ENCODE peak calls at places on chromosomes 4 and X, in nine cellular contexts. One of them, this sample, is unnamed.
A peak's percentile ranks its signal among the peaks of the same experiment; 100 is the strongest.

GRCh38 chr4:56048621-56049427 is 100.1 kb downstream of the CEP135 start:
- DNase-seq in GM23248: peak; percentile 67
- DNase-seq in ovary: peak; percentile 23
- DNase-seq in stomach: peak; percentile 40
- DNase-seq in left lung: peak; percentile 85
- DNase-seq in BJ: no peak
- DNase-seq in fibroblast of pulmonary artery: peak; percentile 69
- DNase-seq in GM12865: peak; percentile 75
- DNase-seq in GM06990: peak; percentile 83
- DNase-seq in this sample: peak; percentile 28

GRCh38 chrX:130878350-130879341 is 24.4 kb downstream of the ENOX2 start:
- DNase-seq in ovary: no peak
- DNase-seq in BJ: peak; percentile 19
- DNase-seq in stomach: peak; percentile 68
- DNase-seq in GM23248: peak; percentile 86
- DNase-seq in GM12865: no peak
- DNase-seq in GM06990: no peak
- DNase-seq in fibroblast of pulmonary artery: peak; percentile 91
- DNase-seq in left lung: no peak
- DNase-seq in this sample: no peak

GRCh38 chr4:181911420-181911819 is 331.8 kb upstream of the TENM3 start:
- DNase-seq in GM12865: no peak
- DNase-seq in stomach: no peak
- DNase-seq in left lung: no peak
- DNase-seq in GM06990: no peak
- DNase-seq in ovary: no peak
- DNase-seq in GM23248: peak; percentile 1
- DNase-seq in fibroblast of pulmonary artery: peak; percentile 3
- DNase-seq in BJ: no peak
- DNase-seq in this sample: no peak

GRCh38 chrX:153064061-153064460 is 7.8 kb downstream of the PNMA3 start:
- DNase-seq in GM06990: no peak
- DNase-seq in fibroblast of pulmonary artery: no peak
- DNase-seq in ovary: no peak
- DNase-seq in GM23248: no peak
- DNase-seq in left lung: no peak
- DNase-seq in GM12865: peak; percentile 0
- DNase-seq in stomach: no peak
- DNase-seq in BJ: no peak
- DNase-seq in this sample: no peak

GRCh38 chr4:52841707-52842456 is 20.2 kb upstream of the RASL11B start:
- DNase-seq in stomach: peak; percentile 27
- DNase-seq in GM12865: no peak
- DNase-seq in BJ: no peak
- DNase-seq in GM06990: no peak
- DNase-seq in left lung: no peak
- DNase-seq in fibroblast of pulmonary artery: peak; percentile 14
- DNase-seq in ovary: peak; percentile 53
- DNase-seq in GM23248: no peak
- DNase-seq in this sample: no peak

GRCh38 chr4:8770518-8771257 is 101.0 kb downstream of the HMX1 start:
- DNase-seq in ovary: no peak
- DNase-seq in stomach: no peak
- DNase-seq in GM06990: no peak
- DNase-seq in left lung: peak; percentile 49
- DNase-seq in BJ: no peak
- DNase-seq in GM23248: no peak
- DNase-seq in GM12865: no peak
- DNase-seq in fibroblast of pulmonary artery: no peak
- DNase-seq in this sample: peak; percentile 6

GRCh38 chrX:109710181-109710580 is 22.9 kb downstream of the ACSL4 start:
- DNase-seq in ovary: no peak
- DNase-seq in fibroblast of pulmonary artery: no peak
- DNase-seq in GM06990: no peak
- DNase-seq in GM12865: no peak
- DNase-seq in left lung: no peak
- DNase-seq in GM23248: no peak
- DNase-seq in BJ: no peak
- DNase-seq in stomach: no peak
- DNase-seq in this sample: no peak

GRCh38 chr4:54586343-54586953 is 71.3 kb upstream of the KIT start:
- DNase-seq in GM06990: no peak
- DNase-seq in stomach: no peak
- DNase-seq in GM23248: peak; percentile 84
- DNase-seq in ovary: no peak
- DNase-seq in BJ: peak; percentile 77
- DNase-seq in left lung: no peak
- DNase-seq in GM12865: no peak
- DNase-seq in fibroblast of pulmonary artery: peak; percentile 8
- DNase-seq in this sample: no peak

GRCh38 chr4:36281384-36282106 is at the start of gene DTHD1:
- DNase-seq in left lung: no peak
- DNase-seq in BJ: no peak
- DNase-seq in GM06990: no peak
- DNase-seq in stomach: no peak
- DNase-seq in fibroblast of pulmonary artery: no peak
- DNase-seq in GM23248: no peak
- DNase-seq in GM12865: no peak
- DNase-seq in ovary: no peak
- DNase-seq in this sample: no peak

GRCh38 chrX:45762699-45763647 is 562.3 kb upstream of the DIPK2B start:
- DNase-seq in BJ: no peak
- DNase-seq in GM23248: peak; percentile 37
- DNase-seq in left lung: no peak
- DNase-seq in stomach: no peak
- DNase-seq in fibroblast of pulmonary artery: no peak
- DNase-seq in ovary: no peak
- DNase-seq in GM12865: peak; percentile 51
- DNase-seq in GM06990: peak; percentile 53
- DNase-seq in this sample: no peak

GRCh38 chr4:142815834-142816233 is 30.3 kb downstream of the INPP4B start:
- DNase-seq in GM06990: no peak
- DNase-seq in stomach: no peak
- DNase-seq in ovary: no peak
- DNase-seq in GM12865: peak; percentile 4
- DNase-seq in GM23248: peak; percentile 91
- DNase-seq in fibroblast of pulmonary artery: peak; percentile 79
- DNase-seq in left lung: no peak
- DNase-seq in BJ: peak; percentile 60
- DNase-seq in this sample: no peak

GRCh38 chr4:17510582-17510981 is 1.3 kb downstream of the QDPR start:
- DNase-seq in BJ: no peak
- DNase-seq in ovary: no peak
- DNase-seq in stomach: no peak
- DNase-seq in GM23248: no peak
- DNase-seq in left lung: no peak
- DNase-seq in GM12865: no peak
- DNase-seq in fibroblast of pulmonary artery: no peak
- DNase-seq in GM06990: no peak
- DNase-seq in this sample: no peak

GRCh38 chrX:54182864-54183613 is at the start of gene FAM120C:
- DNase-seq in GM12865: peak; percentile 84
- DNase-seq in GM06990: peak; percentile 83
- DNase-seq in stomach: peak; percentile 51
- DNase-seq in ovary: peak; percentile 71
- DNase-seq in GM23248: peak; percentile 76
- DNase-seq in BJ: no peak
- DNase-seq in fibroblast of pulmonary artery: peak; percentile 74
- DNase-seq in left lung: peak; percentile 82
- DNase-seq in this sample: no peak
- H3K4me3 ChIP-seq in GM12865: peak within 1 kb of the TSS; percentile 54
- H3K4me3 ChIP-seq in GM06990: peak within 1 kb of the TSS; percentile 78
- H3K4me3 ChIP-seq in stomach: peak within 1 kb of the TSS; percentile 96
- H3K4me3 ChIP-seq in ovary: peak within 1 kb of the TSS; percentile 43
- H3K4me3 ChIP-seq in GM23248: peak within 1 kb of the TSS; percentile 79
- H3K4me3 ChIP-seq in BJ: peak within 1 kb of the TSS; percentile 64
- H3K4me3 ChIP-seq in fibroblast of pulmonary artery: peak within 1 kb of the TSS; percentile 65
- H3K4me3 ChIP-seq in left lung: peak within 1 kb of the TSS; percentile 70
- H3K4me3 ChIP-seq in this sample: peak within 1 kb of the TSS; percentile 71

DNA sequence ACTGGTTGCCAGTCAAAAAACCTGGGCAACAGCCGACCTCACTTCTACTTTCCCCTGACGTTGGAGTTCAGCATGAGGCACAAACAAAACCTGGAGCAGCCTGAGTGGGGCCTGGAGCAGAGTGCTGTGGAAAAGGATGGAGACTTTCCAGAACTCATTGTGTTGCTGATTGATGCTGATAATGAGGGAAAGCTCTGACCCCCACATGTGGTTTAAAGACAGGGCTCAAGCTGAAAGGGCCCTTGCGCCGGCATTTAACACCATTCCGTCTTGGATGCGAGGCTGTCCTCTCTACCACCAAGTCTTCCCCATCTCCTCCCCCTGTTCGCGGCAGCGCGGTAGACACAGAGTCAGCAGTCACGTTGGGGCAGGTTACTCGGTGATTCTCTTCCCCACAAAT is 630 bp downstream of the CCDC158 start:
- DNase-seq in left lung: no peak
- DNase-seq in stomach: no peak
- DNase-seq in GM23248: no peak
- DNase-seq in GM06990: no peak
- DNase-seq in BJ: no peak
- DNase-seq in GM12865: no peak
- DNase-seq in fibroblast of pulmonary artery: no peak
- DNase-seq in ovary: no peak
- DNase-seq in this sample: no peak
- H3K4me3 ChIP-seq in left lung: peak overlapping the region; percentile 38
- H3K4me3 ChIP-seq in stomach: peak overlapping the region; percentile 53
- H3K4me3 ChIP-seq in GM23248: peak overlapping the region; percentile 68
- H3K4me3 ChIP-seq in GM06990: no peak overlapping the region
- H3K4me3 ChIP-seq in BJ: peak overlapping the region; percentile 52
- H3K4me3 ChIP-seq in GM12865: no peak overlapping the region
- H3K4me3 ChIP-seq in fibroblast of pulmonary artery: peak overlapping the region; percentile 44
- H3K4me3 ChIP-seq in ovary: peak overlapping the region; percentile 38
- H3K4me3 ChIP-seq in this sample: no peak overlapping the region

GRCh38 chr4:168537556-168537955 is 40.7 kb downstream of the PALLD start:
- DNase-seq in left lung: no peak
- DNase-seq in fibroblast of pulmonary artery: no peak
- DNase-seq in GM23248: peak; percentile 70
- DNase-seq in BJ: no peak
- DNase-seq in GM06990: no peak
- DNase-seq in stomach: no peak
- DNase-seq in ovary: no peak
- DNase-seq in GM12865: no peak
- DNase-seq in this sample: no peak

GRCh38 chr4:168540865-168541607 is 44.2 kb downstream of the PALLD start:
- DNase-seq in GM06990: no peak
- DNase-seq in stomach: no peak
- DNase-seq in BJ: no peak
- DNase-seq in ovary: no peak
- DNase-seq in GM12865: no peak
- DNase-seq in fibroblast of pulmonary artery: peak; percentile 26
- DNase-seq in GM23248: no peak
- DNase-seq in left lung: no peak
- DNase-seq in this sample: no peak

GRCh38 chr4:168541608-168541953 is 44.7 kb downstream of the PALLD start:
- DNase-seq in GM12865: no peak
- DNase-seq in ovary: no peak
- DNase-seq in left lung: no peak
- DNase-seq in GM23248: peak; percentile 77
- DNase-seq in stomach: no peak
- DNase-seq in GM06990: no peak
- DNase-seq in BJ: no peak
- DNase-seq in fibroblast of pulmonary artery: peak; percentile 61
- DNase-seq in this sample: no peak

GRCh38 chr4:168537086-168537485 is 40.2 kb downstream of the PALLD start:
- DNase-seq in fibroblast of pulmonary artery: no peak
- DNase-seq in GM23248: no peak
- DNase-seq in stomach: no peak
- DNase-seq in GM12865: no peak
- DNase-seq in BJ: no peak
- DNase-seq in ovary: no peak
- DNase-seq in left lung: no peak
- DNase-seq in GM06990: no peak
- DNase-seq in this sample: no peak

DNA sequence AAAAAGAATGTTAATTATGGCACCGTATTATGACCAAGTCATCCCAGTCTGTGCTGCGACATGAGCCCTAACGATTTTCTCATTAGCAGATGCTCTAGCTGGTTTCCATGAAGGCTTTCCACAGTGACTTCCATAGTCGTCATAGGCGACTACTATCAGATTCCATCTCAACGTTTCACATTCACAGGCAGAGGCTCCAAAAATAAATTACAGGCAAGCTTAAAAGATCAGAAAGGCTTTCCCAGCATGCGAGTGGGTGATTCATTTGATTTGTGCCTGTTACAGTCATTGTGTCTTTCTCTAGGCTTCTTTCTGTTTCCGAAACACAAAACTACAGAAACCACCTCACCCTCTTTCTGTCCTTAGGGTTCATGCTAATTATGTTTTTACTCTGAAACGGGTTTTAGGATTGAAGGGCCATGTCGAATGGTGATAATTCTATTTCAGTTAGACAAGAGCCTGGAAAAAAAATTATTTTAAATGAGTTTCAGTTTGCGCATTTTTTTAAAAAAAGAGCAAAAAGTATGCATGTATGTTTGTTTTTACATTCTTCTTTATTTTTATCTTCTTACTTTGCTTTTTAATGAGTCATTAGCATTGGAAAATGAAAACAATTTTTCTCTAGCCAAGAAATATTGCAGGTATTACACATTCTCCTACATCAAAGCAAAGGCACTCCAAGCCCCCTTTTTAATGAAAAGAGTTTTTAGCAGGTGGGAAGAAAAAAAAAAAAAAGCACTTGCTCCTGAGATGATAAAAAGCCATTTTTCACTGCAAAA is 43.4 kb downstream of the PALLD start:
- DNase-seq in GM12865: no peak
- DNase-seq in BJ: no peak
- DNase-seq in fibroblast of pulmonary artery: no peak
- DNase-seq in ovary: no peak
- DNase-seq in GM23248: peak; percentile 82
- DNase-seq in stomach: no peak
- DNase-seq in GM06990: no peak
- DNase-seq in left lung: no peak
- DNase-seq in this sample: no peak
- H3K4me3 ChIP-seq in GM12865: no peak overlapping the region
- H3K4me3 ChIP-seq in BJ: no peak overlapping the region
- H3K4me3 ChIP-seq in fibroblast of pulmonary artery: no peak overlapping the region
- H3K4me3 ChIP-seq in ovary: no peak overlapping the region
- H3K4me3 ChIP-seq in GM23248: peak overlapping the region; percentile 42
- H3K4me3 ChIP-seq in stomach: no peak overlapping the region
- H3K4me3 ChIP-seq in GM06990: no peak overlapping the region
- H3K4me3 ChIP-seq in left lung: no peak overlapping the region
- H3K4me3 ChIP-seq in this sample: no peak overlapping the region

GRCh38 chr4:107243141-107243779 is 207.1 kb upstream of the DKK2 start:
- DNase-seq in fibroblast of pulmonary artery: no peak
- DNase-seq in GM12865: no peak
- DNase-seq in left lung: no peak
- DNase-seq in GM23248: peak; percentile 79
- DNase-seq in BJ: no peak
- DNase-seq in ovary: no peak
- DNase-seq in GM06990: no peak
- DNase-seq in stomach: no peak
- DNase-seq in this sample: no peak
- H3K4me3 ChIP-seq in fibroblast of pulmonary artery: no peak overlapping the region
- H3K4me3 ChIP-seq in GM12865: no peak overlapping the region
- H3K4me3 ChIP-seq in left lung: no peak overlapping the region
- H3K4me3 ChIP-seq in GM23248: peak overlapping the region; percentile 50
- H3K4me3 ChIP-seq in BJ: no peak overlapping the region
- H3K4me3 ChIP-seq in ovary: no peak overlapping the region
- H3K4me3 ChIP-seq in GM06990: no peak overlapping the region
- H3K4me3 ChIP-seq in stomach: no peak overlapping the region
- H3K4me3 ChIP-seq in this sample: no peak overlapping the region

This sample was measured in Jurkat, Clone E6-1.